ENCODE peak calls at places on chromosomes 3 and 15, in six cellular contexts. Y is fibroblast of lung, S is brain microvascular endothelial cell, A is MM.1S, B is esophagus muscularis mucosa, K is left lung. P is an unnamed sample. For H3K27me3, the result is how much of the 10 kb centered on the place peaks cover.

GRCh38 chr3:64023861-64024223 is 548 bp upstream of the PSMD6 start:
- DNase-seq in Y (no peak), S (no peak), A (no peak), B (no peak), K (no peak), P (no peak)

GRCh38 chr15:40815042-40815678 is 7.9 kb upstream of the DNAJC17 start:
- DNase-seq in Y (peak), S (no peak), A (no peak), B (no peak), K (no peak), P (no peak)

GRCh38 chr3:171145866-171146265 is 119.3 kb upstream of the SLC2A2 start:
- DNase-seq in Y (no peak), S (no peak), A (no peak), B (no peak), K (no peak), P (no peak)

GRCh38 chr3:117873236-117873635 is 1161.4 kb downstream of the IGSF11 start:
- DNase-seq in Y (no peak), S (no peak), A (no peak), B (no peak), K (no peak), P (no peak)

GRCh38 chr3:18236726-18237125 is 188.4 kb downstream of the SATB1 start:
- DNase-seq in Y (no peak), S (no peak), A (no peak), B (no peak), K (no peak), P (no peak)

GRCh38 chr15:60614862-60615771 is 136.2 kb upstream of the ICE2 start:
- DNase-seq in Y (no peak), S (no peak), A (no peak), B (peak), K (no peak), P (no peak)

GRCh38 chr3:166013073-166013679 is 176.0 kb upstream of the BCHE start:
- DNase-seq in Y (peak), S (peak), A (peak), B (no peak), K (no peak), P (no peak)

GRCh38 chr15:60476713-60477112 is 2.2 kb downstream of the ICE2 start:
- DNase-seq in Y (peak), S (no peak), A (no peak), B (no peak), K (no peak), P (no peak)

GRCh38 chr3:189727898-189728297 is 96.7 kb downstream of the TP63 start:
- DNase-seq in Y (peak), S (no peak), A (no peak), B (no peak), K (no peak), P (no peak)

GRCh38 chr15:73800662-73801345 is 47.7 kb upstream of the INSYN1 start:
- DNase-seq in Y (peak), S (peak), A (no peak), B (no peak), K (no peak), P (peak)

GRCh38 chr3:112101946-112102345 is 15.8 kb downstream of the C3orf52 start:
- DNase-seq in Y (peak), S (peak), A (no peak), B (no peak), K (no peak), P (no peak)

GRCh38 chr3:100216713-100217112 is 44.1 kb upstream of the TBC1D23 start:
- DNase-seq in Y (peak), S (no peak), A (no peak), B (no peak), K (no peak), P (no peak)

GRCh38 chr3:194999491-194999890 is 271.5 kb downstream of the XXYLT1 start:
- DNase-seq in Y (no peak), S (no peak), A (no peak), B (no peak), K (no peak), P (no peak)
- H3K27me3 ChIP-seq in Y (under half), S (under half), A (under half), B (under half), K (under half), P (under half)

GRCh38 chr3:85007195-85008094 is 48.7 kb downstream of the CADM2 start:
- DNase-seq in Y (no peak), S (no peak), A (no peak), B (no peak), K (no peak), P (no peak)

GRCh38 chr3:85003479-85003878 is 44.7 kb downstream of the CADM2 start:
- DNase-seq in Y (no peak), S (no peak), A (no peak), B (no peak), K (no peak), P (no peak)

GRCh38 chr3:85004147-85004546 is 45.4 kb downstream of the CADM2 start:
- DNase-seq in Y (no peak), S (no peak), A (no peak), B (no peak), K (no peak), P (no peak)

GRCh38 chr3:85005947-85006346 is 47.2 kb downstream of the CADM2 start:
- DNase-seq in Y (no peak), S (no peak), A (no peak), B (no peak), K (no peak), P (no peak)
- H3K27ac ChIP-seq in Y (no peak), S (no peak), A (no peak), B (no peak), K (no peak), P (no peak)

DNA sequence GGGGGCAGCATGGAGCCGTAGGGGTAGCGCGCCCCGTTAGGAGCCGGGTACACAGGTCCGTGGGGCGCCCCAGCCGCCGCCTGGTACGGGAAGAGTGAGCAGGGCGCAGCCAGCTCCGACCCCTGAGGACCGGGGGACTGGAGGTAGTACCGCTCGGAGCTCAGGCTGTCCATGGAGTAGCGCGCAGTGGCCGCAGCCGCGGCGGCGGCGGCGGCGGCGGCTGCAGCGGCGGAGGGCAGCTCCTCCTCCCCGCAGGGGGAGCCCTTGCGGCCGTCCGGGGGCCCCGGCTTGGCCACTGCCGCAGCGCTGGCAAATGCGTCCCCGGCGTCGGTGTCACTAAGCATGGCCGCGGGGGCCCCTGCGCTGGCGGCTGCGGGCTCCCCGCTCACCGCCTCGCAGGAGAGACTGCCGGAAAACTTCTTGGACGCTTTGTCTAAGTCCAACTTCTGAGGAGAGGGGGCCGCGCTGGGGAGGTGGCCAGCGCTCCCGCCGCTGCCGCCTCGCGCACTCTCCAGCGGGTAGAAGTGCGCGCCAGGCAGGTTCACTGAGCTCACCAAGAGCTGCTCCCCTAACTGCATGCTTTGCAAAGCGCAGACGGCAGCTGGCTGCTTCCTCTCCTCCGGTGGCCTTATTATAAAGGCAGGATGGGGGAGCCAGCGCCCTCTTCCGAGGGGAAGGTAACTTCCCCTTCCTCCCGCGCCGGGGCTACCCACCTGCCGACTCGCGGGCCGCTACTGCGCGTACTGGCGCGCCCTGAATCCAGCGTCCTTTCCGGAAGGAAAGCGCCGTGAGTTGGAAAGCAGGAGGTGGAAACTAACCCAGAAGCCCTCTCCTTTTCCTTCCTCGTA is at the start of gene EOMES:
- DNase-seq in Y (peak), S (no peak), A (peak), B (no peak), K (peak), P (no peak)
- TF ChIP-seq CTCF in Y (peak), S (peak), A (peak), B (no peak), K (peak), P (no peak)

DNA sequence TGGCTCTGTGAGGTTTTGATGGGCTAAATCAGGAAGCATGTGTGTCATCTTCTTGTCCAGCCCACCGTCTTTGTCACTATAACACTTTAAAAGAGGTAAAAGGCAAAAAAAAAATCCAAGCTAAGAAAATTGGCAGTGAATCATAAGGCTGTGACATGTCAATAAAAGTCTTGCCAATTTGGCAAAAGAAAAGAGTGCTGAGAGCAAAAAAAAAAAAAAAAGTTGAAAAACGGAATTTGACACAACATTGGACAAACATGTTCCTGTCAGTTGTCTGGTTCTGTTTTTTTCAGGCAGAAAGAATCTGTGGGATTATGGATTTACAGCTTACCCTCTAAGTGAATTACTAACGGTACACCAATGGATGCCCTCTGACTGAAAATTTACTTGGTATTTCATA is 225.2 kb upstream of the SOX2 start:
- DNase-seq in Y (peak), S (no peak), A (no peak), B (no peak), K (no peak), P (no peak)
- H3K27me3 ChIP-seq in Y (under half), S (under half), A (under half), B (under half), K (under half), P (under half)

GRCh38 chr3:42902257-42902656 is 3.7 kb upstream of the ZNF662 start:
- DNase-seq in Y (no peak), S (no peak), A (no peak), B (no peak), K (no peak), P (no peak)
- H3K27ac ChIP-seq in Y (no peak), S (no peak), A (no peak), B (no peak), K (no peak), P (no peak)

DNA sequence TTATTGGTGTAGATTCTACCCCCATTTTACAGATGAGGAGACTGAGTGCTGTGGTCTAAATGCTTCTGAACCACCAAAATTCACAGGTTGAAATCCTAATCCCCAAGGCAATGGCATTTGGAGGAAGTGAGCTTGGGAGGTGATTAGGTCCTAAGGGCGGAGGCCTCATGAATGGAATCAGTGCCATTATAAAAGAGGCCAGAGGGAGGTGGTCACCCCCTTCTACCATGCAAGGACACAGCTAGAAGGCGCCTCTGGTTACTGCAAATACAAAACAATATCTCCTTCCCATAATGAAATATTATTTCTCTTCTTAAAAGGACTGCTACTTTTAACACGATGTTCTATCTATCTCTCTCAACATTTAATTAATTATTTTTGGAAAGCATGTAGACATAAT is 223.5 kb downstream of the NEK10 start:
- DNase-seq in Y (no peak), S (no peak), A (no peak), B (no peak), K (no peak), P (no peak)
- TF ChIP-seq CTCF in Y (no peak), S (no peak), A (no peak), B (no peak), K (no peak), P (no peak)

GRCh38 chr15:47184003-47184404 is 533.3 kb upstream of the SEMA6D start:
- DNase-seq in Y (no peak), S (peak), A (peak), B (no peak), K (peak), P (no peak)

GRCh38 chr15:47188766-47189507 is 528.4 kb upstream of the SEMA6D start:
- DNase-seq in Y (no peak), S (no peak), A (no peak), B (no peak), K (no peak), P (no peak)

GRCh38 chr15:47184405-47185221 is 532.7 kb upstream of the SEMA6D start:
- DNase-seq in Y (peak), S (peak), A (peak), B (no peak), K (no peak), P (no peak)

GRCh38 chr15:47185222-47185800 is 532.0 kb upstream of the SEMA6D start:
- DNase-seq in Y (no peak), S (no peak), A (no peak), B (no peak), K (no peak), P (no peak)

GRCh38 chr15:47186071-47186470 is 531.2 kb upstream of the SEMA6D start:
- DNase-seq in Y (no peak), S (no peak), A (no peak), B (no peak), K (no peak), P (no peak)
- H3K27me3 ChIP-seq in Y (under half), S (under half), A (under half), B (under half), K (under half), P (under half)

GRCh38 chr15:55654541-55654940 is 66.4 kb upstream of the PYGO1 start:
- DNase-seq in Y (peak), S (peak), A (no peak), B (no peak), K (no peak), P (no peak)

GRCh38 chr15:55661431-55661830 is 73.3 kb upstream of the PYGO1 start:
- DNase-seq in Y (peak), S (peak), A (peak), B (no peak), K (no peak), P (no peak)

GRCh38 chr15:55659481-55659880 is 71.3 kb upstream of the PYGO1 start:
- DNase-seq in Y (no peak), S (no peak), A (no peak), B (no peak), K (no peak), P (no peak)

GRCh38 chr15:55660153-55660552 is 72.0 kb upstream of the PYGO1 start:
- DNase-seq in Y (no peak), S (no peak), A (no peak), B (no peak), K (no peak), P (no peak)
- H3K27ac ChIP-seq in Y (no peak), S (no peak), A (no peak), B (no peak), K (no peak), P (no peak)

GRCh38 chr15:42800731-42801474 is 64.0 kb upstream of the CDAN1 start:
- DNase-seq in Y (no peak), S (no peak), A (no peak), B (no peak), K (no peak), P (no peak)
- TF ChIP-seq CTCF in Y (no peak), S (peak), A (peak), B (no peak), K (no peak), P (no peak)